ENCODE peak calls at places on chromosomes 11 and 22, in eight cellular contexts. O is HCT116, J is IMR-90, Y is thoracic aorta, P is right lobe of liver, H is psoas muscle, S is fibroblast of lung, W is aorta. G is an unnamed sample. For H3K4me1, the result is how much of the 10 kb centered on the place peaks cover.

GRCh38 chr11:128862913-128863660 is 4.0 kb downstream of the KCNJ1 start:
- DNase-seq in O (no peak), H (no peak), P (no peak), S (peak), Y (no peak), W (no peak), J (peak), G (no peak)

GRCh38 chr11:66855574-66856495 is 1.0 kb upstream of the LRFN4 start:
- DNase-seq in W (peak), H (peak), Y (peak), O (peak), S (peak), P (peak), J (peak), G (peak)

GRCh38 chr22:45831394-45831793 is 145.6 kb downstream of the WNT7B start:
- DNase-seq in P (no peak), W (no peak), Y (no peak), J (peak), O (peak), H (no peak), S (peak), G (no peak)

GRCh38 chr11:112852141-112852853 is 108.9 kb upstream of the NCAM1 start:
- DNase-seq in S (peak), P (no peak), J (no peak), H (no peak), Y (no peak), O (no peak), W (no peak), G (no peak)

GRCh38 chr11:82863209-82863608 is 37.0 kb downstream of the PRCP start:
- DNase-seq in S (no peak), P (no peak), J (no peak), H (no peak), Y (no peak), O (no peak), W (no peak), G (no peak)

GRCh38 chr22:44118645-44119315 is 61.9 kb upstream of the PARVG start:
- DNase-seq in P (no peak), Y (no peak), J (no peak), O (no peak), W (peak), S (no peak), H (no peak), G (no peak)

GRCh38 chr11:134944131-134944530 is 532.1 kb upstream of the B3GAT1 start:
- DNase-seq in O (no peak), P (no peak), S (no peak), J (no peak), H (no peak), W (no peak), Y (no peak), G (no peak)

GRCh38 chr11:11293798-11294611 is 59.0 kb downstream of the CSNK2A3 start:
- DNase-seq in W (no peak), P (peak), J (no peak), S (no peak), O (no peak), Y (no peak), H (no peak), G (no peak)

GRCh38 chr11:84830372-84830771 is 796.8 kb downstream of the DLG2 start:
- DNase-seq in S (no peak), J (no peak), O (no peak), W (no peak), H (no peak), P (no peak), Y (no peak), G (no peak)

GRCh38 chr22:49365191-49365837 is 462.4 kb downstream of the BRD1 start:
- DNase-seq in J (no peak), O (no peak), H (no peak), W (no peak), P (no peak), Y (no peak), S (no peak), G (no peak)

GRCh38 chr22:47210686-47211085 is 448.2 kb downstream of the TBC1D22A start:
- DNase-seq in H (no peak), Y (no peak), S (no peak), P (no peak), W (no peak), J (no peak), O (no peak), G (no peak)

GRCh38 chr11:48141475-48142100 is 75.0 kb upstream of the OR4B1 start:
- DNase-seq in S (peak), Y (no peak), O (no peak), W (no peak), P (no peak), H (peak), J (no peak), G (no peak)

GRCh38 chr22:22001664-22002525 is 19.3 kb upstream of the TOP3B start:
- DNase-seq in W (no peak), S (no peak), J (no peak), Y (no peak), H (no peak), P (no peak), O (no peak), G (no peak)

GRCh38 chr11:116412118-116412889 is 360.5 kb downstream of the BUD13 start:
- DNase-seq in O (no peak), W (no peak), J (no peak), P (peak), H (no peak), S (peak), Y (no peak), G (no peak)

GRCh38 chr11:96199563-96200025 is 143.4 kb downstream of the MAML2 start:
- DNase-seq in W (no peak), S (peak), Y (no peak), J (peak), H (no peak), O (no peak), P (no peak), G (no peak)

GRCh38 chr11:3971756-3972404 is 116.4 kb downstream of the STIM1 start:
- DNase-seq in O (no peak), J (peak), P (no peak), S (no peak), W (no peak), Y (no peak), H (no peak), G (no peak)

GRCh38 chr22:42972592-42973535 is 42.1 kb downstream of the PACSIN2 start:
- DNase-seq in O (no peak), W (no peak), S (no peak), J (no peak), P (peak), H (no peak), Y (no peak), G (no peak)

GRCh38 chr11:65700377-65700776 is 11.7 kb upstream of the KAT5 start:
- DNase-seq in W (no peak), J (no peak), Y (no peak), H (no peak), P (no peak), S (no peak), O (no peak), G (no peak)

GRCh38 chr11:88537613-88538012 is 200.1 kb upstream of the CTSC start:
- DNase-seq in P (no peak), S (no peak), O (no peak), Y (no peak), J (no peak), H (no peak), W (no peak), G (no peak)

GRCh38 chr11:103338621-103339484 is 229.6 kb downstream of the DYNC2H1 start:
- DNase-seq in H (no peak), W (no peak), O (no peak), Y (no peak), J (peak), P (no peak), S (peak), G (no peak)

GRCh38 chr11:118397448-118397847 is 4.0 kb upstream of the ATP5MG start:
- DNase-seq in W (no peak), S (no peak), P (no peak), Y (no peak), O (no peak), J (no peak), H (no peak), G (no peak)

GRCh38 chr11:73320786-73321325 is 12.8 kb downstream of the ARHGEF17 start:
- DNase-seq in W (no peak), H (no peak), O (no peak), Y (no peak), J (peak), S (peak), P (no peak), G (no peak)

GRCh38 chr11:94794287-94795168 is 26.4 kb downstream of the AMOTL1 start:
- DNase-seq in H (peak), Y (peak), J (peak), O (peak), W (peak), P (peak), S (peak), G (no peak)

GRCh38 chr11:16512842-16513241 is 156.5 kb upstream of the SOX6 start:
- DNase-seq in P (no peak), J (peak), H (no peak), W (no peak), Y (no peak), O (no peak), S (no peak), G (no peak)

GRCh38 chr11:14974723-14975587 is 2.8 kb upstream of the CALCA start:
- DNase-seq in S (peak), O (peak), Y (no peak), J (peak), H (peak), P (peak), W (peak), G (no peak)

GRCh38 chr11:2535673-2536439 is 91.0 kb downstream of the KCNQ1 start:
- DNase-seq in S (no peak), J (no peak), W (peak), H (peak), P (peak), O (no peak), Y (no peak), G (no peak)

GRCh38 chr11:117970400-117971024 is 15.7 kb upstream of the IL10RA start:
- DNase-seq in Y (no peak), P (peak), O (no peak), H (no peak), S (no peak), J (no peak), W (no peak), G (no peak)

GRCh38 chr11:86736303-86737143 is 63.8 kb upstream of the PRSS23 start:
- DNase-seq in J (no peak), W (no peak), H (no peak), Y (no peak), P (no peak), S (no peak), O (no peak), G (no peak)
- H3K27ac ChIP-seq in J (peak), W (no peak), H (no peak), Y (no peak), P (no peak), S (peak), O (no peak), G (peak)

DNA sequence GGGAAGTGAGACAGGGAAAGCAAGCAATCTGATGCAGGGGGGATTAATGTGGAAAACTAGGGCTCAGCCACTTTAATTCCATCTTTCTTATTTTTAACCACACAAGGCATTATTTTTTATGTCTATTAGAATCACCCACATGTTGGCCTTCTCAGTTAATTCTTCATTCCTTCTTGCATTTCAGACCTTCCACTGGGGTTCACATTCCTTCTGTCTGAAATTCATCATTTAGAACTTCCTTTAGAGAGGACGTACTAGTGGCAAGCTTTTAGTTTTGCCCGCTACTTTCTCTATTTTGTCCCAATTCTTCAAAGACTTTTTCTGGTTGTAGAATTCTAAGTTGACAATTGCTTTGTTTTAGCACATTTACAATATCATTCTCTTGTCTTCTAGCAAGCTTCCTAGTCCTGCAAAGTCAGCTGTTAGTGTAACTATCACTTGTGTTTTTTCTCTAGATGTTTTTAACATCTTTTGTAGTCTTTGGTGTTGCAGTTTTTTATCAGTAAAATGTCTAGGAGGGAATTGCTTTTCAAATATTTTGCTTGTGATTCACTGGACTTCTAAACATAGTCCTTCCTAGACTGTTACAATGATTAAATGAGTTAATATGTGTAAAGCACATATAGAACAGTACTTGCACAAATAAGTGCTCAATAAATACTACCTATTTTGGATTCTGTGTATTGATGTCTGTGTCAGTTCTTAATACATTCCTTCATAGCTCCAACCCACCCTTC is 5.5 kb upstream of the NNMT start:
- DNase-seq in H (no peak), Y (no peak), J (no peak), P (no peak), W (no peak), O (no peak), S (peak), G (no peak)
- H3K4me1 ChIP-seq in H (under half), Y (half or more), J (under half), P (under half), W (under half), O (under half), S (under half), G (under half)

DNA sequence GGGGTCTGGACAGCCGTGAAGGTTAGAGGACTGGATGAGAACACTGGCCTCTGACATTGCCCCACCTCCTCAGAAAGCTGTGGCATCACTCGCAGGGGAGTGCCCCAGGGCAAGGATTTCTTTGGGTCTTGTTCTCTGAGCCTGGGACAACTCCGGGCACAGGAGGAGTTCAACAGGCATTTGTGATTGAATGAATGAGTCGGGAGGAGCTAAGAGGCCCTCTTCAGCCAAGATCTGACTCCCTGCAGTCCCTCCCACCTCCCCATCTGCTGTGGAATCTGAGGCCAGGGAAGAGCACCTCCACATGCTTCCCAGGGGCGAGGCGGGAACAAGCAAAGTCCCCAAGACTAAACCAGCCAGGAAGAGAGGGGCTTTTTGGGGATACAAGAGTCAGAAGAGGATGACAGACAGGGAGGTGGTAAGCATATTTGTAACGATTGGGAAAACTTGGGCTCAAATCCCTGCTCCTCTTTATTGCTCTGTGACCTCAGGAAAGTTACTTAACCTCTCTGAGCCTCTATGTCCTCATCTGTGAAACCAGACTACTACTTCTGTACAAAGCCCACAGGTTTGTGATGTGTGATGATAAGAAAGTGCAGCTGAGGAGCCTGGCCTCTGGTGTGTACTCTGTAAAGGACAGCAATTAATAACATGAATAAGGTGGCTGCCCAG is 6.4 kb downstream of the TP53I11 start:
- DNase-seq in Y (no peak), S (no peak), O (no peak), J (peak), H (no peak), W (no peak), P (no peak), G (no peak)
- H3K27ac ChIP-seq in Y (no peak), S (no peak), O (no peak), J (no peak), H (no peak), W (no peak), P (no peak), G (no peak)

GRCh38 chr11:76769071-76769560 is 14.0 kb upstream of the TSKU start:
- DNase-seq in P (peak), W (no peak), J (peak), Y (no peak), S (peak), H (no peak), O (no peak), G (no peak)
- H3K4me1 ChIP-seq in P (half or more), W (under half), J (under half), Y (half or more), S (under half), H (under half), O (under half), G (half or more)

GRCh38 chr22:28907311-28908008 is 24.1 kb downstream of the ZNRF3 start:
- DNase-seq in P (no peak), S (peak), H (no peak), W (peak), O (no peak), Y (no peak), J (peak), G (no peak)
- H3K27ac ChIP-seq in P (no peak), S (no peak), H (no peak), W (no peak), O (no peak), Y (peak), J (no peak), G (no peak)

DNA sequence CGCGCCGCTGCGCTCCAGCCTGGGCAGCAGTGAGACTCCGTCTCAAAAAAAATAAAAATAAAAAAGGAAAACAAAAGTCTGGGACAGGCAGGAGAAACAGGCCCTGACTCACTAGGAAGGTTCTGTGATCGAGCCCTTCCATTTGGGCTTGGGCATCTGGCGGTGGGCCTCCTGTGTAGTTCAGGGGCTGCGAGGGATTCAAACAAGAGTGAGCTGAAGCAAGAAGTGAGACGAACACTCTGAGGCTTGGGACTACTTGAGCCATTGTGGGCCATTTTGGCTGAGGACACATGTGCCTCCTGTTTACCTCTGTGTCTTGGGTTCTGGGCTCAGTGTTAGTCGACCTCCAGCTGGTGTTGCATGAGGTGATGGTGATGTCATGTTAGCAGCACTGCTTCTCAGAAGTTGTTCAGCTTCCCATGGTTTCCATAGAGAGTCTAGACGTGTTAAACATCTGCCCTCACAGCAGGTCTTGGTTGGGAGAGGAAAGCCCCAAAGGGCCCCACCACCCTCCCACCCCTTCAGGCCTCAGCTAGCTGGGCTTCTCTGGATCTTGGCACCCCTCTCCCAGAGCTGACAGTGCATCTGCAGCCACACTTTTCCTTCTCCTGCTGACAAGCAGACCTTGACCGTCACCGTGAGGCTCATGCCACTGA is 57.8 kb downstream of the MED15 start:
- DNase-seq in P (no peak), J (peak), H (no peak), S (no peak), O (no peak), Y (no peak), W (peak), G (no peak)
- H3K4me1 ChIP-seq in P (under half), J (under half), H (under half), S (under half), O (under half), Y (under half), W (under half), G (under half)

DNA sequence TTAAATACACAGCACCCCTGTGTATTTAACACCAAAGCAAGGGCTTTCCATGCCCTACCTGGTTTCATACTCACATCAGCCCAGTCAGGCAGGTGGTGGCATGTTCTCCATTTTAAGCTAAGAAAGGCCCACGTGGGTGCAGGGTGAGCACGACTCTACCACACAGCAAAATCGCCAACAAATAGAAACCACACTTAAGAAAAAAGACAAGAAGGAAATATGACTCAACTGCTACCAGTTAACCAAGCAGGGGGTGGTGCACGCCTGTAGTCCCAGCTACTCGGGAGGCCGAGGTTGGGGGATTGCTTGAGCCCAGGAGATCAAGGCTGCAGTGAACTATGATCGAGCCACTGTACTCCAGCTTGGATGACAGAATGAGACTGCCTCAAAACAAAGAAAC is 35.2 kb upstream of the TFIP11 start:
- DNase-seq in Y (no peak), O (no peak), W (no peak), P (no peak), S (peak), H (no peak), J (peak), G (no peak)
- H3K27ac ChIP-seq in Y (no peak), O (no peak), W (no peak), P (no peak), S (no peak), H (peak), J (no peak), G (peak)